ENCODE peak calls at places on chromosomes 12 and 14, in eight cellular contexts. B, G, Z, H, L, K, J and X are unnamed samples.

GRCh38 chr14:22426711-22427110 is 162.3 kb downstream of the DAD1 start:
- DNase-seq in J (no peak), L (no peak), G (no peak), Z (no peak), H (no peak), K (no peak), B (no peak), X (no peak)

GRCh38 chr14:74161526-74162158 is 76.9 kb downstream of the LIN52 start:
- DNase-seq in B (no peak), L (no peak), G (no peak), Z (no peak), H (no peak), J (no peak), K (no peak), X (no peak)

GRCh38 chr14:99966436-99966835 is 98.8 kb upstream of the EVL start:
- DNase-seq in G (no peak), K (no peak), J (no peak), L (no peak), B (no peak), Z (no peak), H (no peak), X (no peak)

GRCh38 chr12:38880288-38880687 is 25.1 kb downstream of the CPNE8 start:
- DNase-seq in Z (no peak), H (no peak), L (no peak), B (no peak), J (no peak), K (no peak), G (no peak), X (no peak)

GRCh38 chr12:54046809-54047159 is 6.9 kb upstream of the HOXC4 start:
- DNase-seq in J (no peak), B (no peak), H (no peak), K (no peak), L (no peak), Z (no peak), G (no peak), X (no peak)

GRCh38 chr14:71682337-71682736 is 249.9 kb upstream of the RGS6 start:
- DNase-seq in Z (no peak), B (no peak), G (no peak), H (no peak), L (no peak), K (no peak), J (no peak), X (no peak)

GRCh38 chr12:48003226-48004038 is 844 bp downstream of the COL2A1 start:
- DNase-seq in G (no peak), K (no peak), Z (peak; percentile 17), B (no peak), L (no peak), H (peak; percentile 8), J (no peak), X (no peak)

GRCh38 chr12:92403210-92404175 is 257.8 kb upstream of the BTG1 start:
- DNase-seq in Z (no peak), B (no peak), K (no peak), L (no peak), J (no peak), H (no peak), G (no peak), X (no peak)

GRCh38 chr14:97920201-97920600 is 1123.0 kb downstream of the VRK1 start:
- DNase-seq in K (no peak), Z (no peak), L (no peak), H (no peak), G (no peak), B (no peak), J (no peak), X (no peak)